ENCODE peak calls at places on chromosome 2, in six cellular contexts. I is tibial artery; A is GM23338; F is CD4-positive, alpha-beta T cell; L is Peyer's patch; O is cardiac muscle cell. H is an unnamed sample.

GRCh38 chr2:236157815-236158498 is 10.2 kb downstream of the GBX2 start:
- DNase-seq in I (no peak), A (no peak), F (no peak), L (no peak), O (no peak), H (no peak)

GRCh38 chr2:27717070-27717453 is 53.4 kb downstream of the SLC4A1AP start:
- DNase-seq in I (no peak), A (peak), F (no peak), L (no peak), O (peak), H (no peak)

GRCh38 chr2:223674998-223675609 is 72.9 kb upstream of the SCG2 start:
- DNase-seq in I (no peak), A (no peak), F (no peak), L (no peak), O (peak), H (peak)

GRCh38 chr2:65416945-65417344 is 15.5 kb downstream of the SPRED2 start:
- DNase-seq in I (no peak), A (no peak), F (no peak), L (no peak), O (no peak), H (no peak)

GRCh38 chr2:10837532-10838266 is 25.1 kb upstream of the PDIA6 start:
- DNase-seq in I (no peak), A (no peak), F (no peak), L (no peak), O (no peak), H (no peak)

GRCh38 chr2:201781583-201782051 is 884 bp upstream of the ALS2 start:
- DNase-seq in I (no peak), A (peak), F (no peak), L (no peak), O (peak), H (peak)

GRCh38 chr2:121256720-121257475 is 28.1 kb downstream of the TFCP2L1 start:
- DNase-seq in I (no peak), A (no peak), F (no peak), L (no peak), O (no peak), H (no peak)

GRCh38 chr2:83578405-83578804 is 880.7 kb downstream of the SUCLG1 start:
- DNase-seq in I (no peak), A (no peak), F (no peak), L (no peak), O (no peak), H (no peak)

GRCh38 chr2:42009657-42010580 is 37.9 kb upstream of the PKDCC start:
- DNase-seq in I (no peak), A (no peak), F (no peak), L (no peak), O (peak), H (no peak)

GRCh38 chr2:43051316-43051715 is 175.1 kb downstream of the ZFP36L2 start:
- DNase-seq in I (no peak), A (no peak), F (no peak), L (peak), O (peak), H (no peak)

GRCh38 chr2:120871881-120872620 is 136.4 kb downstream of the GLI2 start:
- DNase-seq in I (no peak), A (no peak), F (no peak), L (no peak), O (no peak), H (no peak)

GRCh38 chr2:237290249-237290648 is 123.7 kb downstream of the COL6A3 start:
- DNase-seq in I (peak), A (no peak), F (no peak), L (no peak), O (peak), H (no peak)

GRCh38 chr2:42238644-42239288 is 69.6 kb downstream of the EML4 start:
- DNase-seq in I (no peak), A (peak), F (peak), L (peak), O (no peak), H (peak)

GRCh38 chr2:40432916-40433315 is 19.0 kb downstream of the SLC8A1 start:
- DNase-seq in I (no peak), A (no peak), F (no peak), L (no peak), O (peak), H (no peak)

GRCh38 chr2:40436093-40436475 is 15.8 kb downstream of the SLC8A1 start:
- DNase-seq in I (no peak), A (no peak), F (no peak), L (no peak), O (no peak), H (no peak)

GRCh38 chr2:40433739-40434138 is 18.2 kb downstream of the SLC8A1 start:
- DNase-seq in I (no peak), A (no peak), F (no peak), L (no peak), O (no peak), H (no peak)

GRCh38 chr2:40435426-40436092 is 16.3 kb downstream of the SLC8A1 start:
- DNase-seq in I (no peak), A (no peak), F (no peak), L (no peak), O (no peak), H (no peak)

DNA sequence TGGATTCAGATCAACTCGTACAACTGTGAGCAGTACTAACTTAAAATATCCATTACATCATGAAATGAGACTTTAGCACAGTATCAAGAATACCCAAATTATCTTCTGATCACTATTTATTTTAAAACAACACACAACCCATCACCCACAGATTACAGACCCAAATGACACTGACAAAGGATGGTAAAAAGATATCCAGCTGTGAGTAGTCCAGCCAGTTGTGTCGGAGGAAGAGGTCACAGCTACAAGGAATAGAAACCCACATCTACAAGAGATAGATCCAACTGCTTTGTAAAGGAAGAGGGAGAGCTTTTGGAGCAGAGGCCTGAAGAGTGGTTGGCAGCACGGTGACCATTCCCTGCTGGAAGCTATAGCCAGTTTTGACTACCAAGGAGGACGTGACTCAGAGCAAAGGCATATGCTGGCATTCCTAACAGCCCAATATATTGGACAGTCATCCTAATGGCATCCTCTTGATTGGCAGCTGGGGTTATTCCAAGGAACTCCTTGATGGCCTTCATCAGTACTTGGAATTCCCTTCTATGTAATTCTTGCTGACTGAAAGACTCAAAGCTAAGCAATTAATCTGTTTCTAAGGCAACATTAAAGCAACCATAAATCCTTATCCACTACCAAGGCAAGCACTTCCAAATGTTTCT is 17.1 kb downstream of the SLC8A1 start:
- DNase-seq in I (no peak), A (no peak), F (no peak), L (no peak), O (peak), H (no peak)
- H3K27ac ChIP-seq in I (peak), A (no peak), F (no peak), L (no peak), O (peak), H (no peak)

GRCh38 chr2:114079366-114080004 is 189.6 kb downstream of the ACTR3 start:
- DNase-seq in I (no peak), A (no peak), F (no peak), L (no peak), O (no peak), H (no peak)
- TF ChIP-seq CTCF in I (no peak), A (no peak), F (no peak), L (no peak), O (no peak), H (no peak)

GRCh38 chr2:196827356-196827755 is 18.2 kb upstream of the C2orf66 start:
- DNase-seq in I (no peak), A (no peak), F (no peak), L (no peak), O (no peak), H (no peak)

GRCh38 chr2:196821195-196821594 is 12.0 kb upstream of the C2orf66 start:
- DNase-seq in I (no peak), A (no peak), F (no peak), L (no peak), O (peak), H (no peak)

GRCh38 chr2:196823750-196824149 is 14.6 kb upstream of the C2orf66 start:
- DNase-seq in I (no peak), A (no peak), F (no peak), L (no peak), O (peak), H (no peak)
- H3K27ac ChIP-seq in I (no peak), A (no peak), F (no peak), L (no peak), O (no peak), H (no peak)

DNA sequence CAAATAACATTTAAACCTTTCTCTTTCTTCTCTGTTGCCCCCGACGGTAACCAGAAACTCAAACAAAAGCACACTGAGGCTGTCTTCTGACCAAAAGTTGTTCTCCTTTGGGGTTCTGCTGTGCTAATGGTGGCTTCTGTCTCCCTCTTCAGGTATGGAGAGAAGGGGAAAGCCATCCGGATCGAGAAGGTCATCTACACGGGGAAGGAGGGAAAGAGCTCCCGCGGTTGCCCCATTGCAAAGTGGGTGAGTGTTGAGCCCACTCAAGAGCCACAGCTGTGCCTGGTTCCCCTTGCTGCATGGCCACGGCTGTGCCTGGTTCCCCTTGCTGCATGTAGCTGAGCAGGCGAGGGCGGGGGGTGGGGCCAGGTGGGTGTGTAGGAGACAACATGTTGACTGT is 67.4 kb downstream of the BOLA3 start:
- DNase-seq in I (no peak), A (peak), F (no peak), L (no peak), O (peak), H (no peak)
- TF ChIP-seq CTCF in I (no peak), A (peak), F (no peak), L (peak), O (peak), H (no peak)

GRCh38 chr2:217837530-217837929 is 165.3 kb downstream of the TNS1 start:
- DNase-seq in I (no peak), A (no peak), F (no peak), L (no peak), O (no peak), H (no peak)
- H3K27ac ChIP-seq in I (peak), A (no peak), F (no peak), L (peak), O (no peak), H (no peak)